ENCODE peak calls at places on chromosomes 2 and 18, in six cellular contexts. Y is GF-D8, D is psoas muscle, V is HS-5, S is EH, P is activated B cell treated with CpG ODN at 0.5 μM for 24 hours. O is an unnamed sample.

GRCh38 chr2:200625317-200625716 is 39.5 kb downstream of the AOX1 start:
- DNase-seq in Y (no peak), D (no peak), V (no peak), S (no peak), P (no peak), O (no peak)

GRCh38 chr2:143473206-143473605 is 344.0 kb downstream of the ARHGAP15 start:
- DNase-seq in Y (no peak), D (no peak), V (peak), S (peak), P (no peak), O (no peak)

GRCh38 chr2:185475868-185476267 is 262.7 kb upstream of the FSIP2 start:
- DNase-seq in Y (no peak), D (no peak), V (no peak), S (no peak), P (no peak), O (no peak)

GRCh38 chr2:6914829-6915228 is 2.4 kb upstream of the RNF144A start:
- DNase-seq in Y (no peak), D (no peak), V (peak), S (no peak), P (no peak), O (no peak)

GRCh38 chr2:20561703-20562454 is 89.0 kb downstream of the HS1BP3 start:
- DNase-seq in Y (no peak), D (no peak), V (peak), S (peak), P (no peak), O (peak)

GRCh38 chr18:58592223-58593214 is 36.4 kb downstream of the ALPK2 start:
- DNase-seq in Y (no peak), D (no peak), V (no peak), S (no peak), P (no peak), O (no peak)

GRCh38 chr2:53829669-53830290 is 30.0 kb downstream of the GPR75 start:
- DNase-seq in Y (no peak), D (no peak), V (no peak), S (no peak), P (no peak), O (no peak)

GRCh38 chr2:119681196-119681867 is 2.3 kb downstream of the TMEM177 start:
- DNase-seq in Y (no peak), D (no peak), V (no peak), S (no peak), P (no peak), O (no peak)

GRCh38 chr2:168357799-168358504 is 98.1 kb upstream of the CERS6 start:
- DNase-seq in Y (no peak), D (no peak), V (no peak), S (no peak), P (no peak), O (no peak)

GRCh38 chr18:52694804-52695203 is 354.8 kb downstream of the DCC start:
- DNase-seq in Y (no peak), D (no peak), V (no peak), S (no peak), P (no peak), O (no peak)

GRCh38 chr2:230758566-230759480 is 46.2 kb downstream of the CAB39 start:
- DNase-seq in Y (peak), D (no peak), V (peak), S (peak), P (no peak), O (no peak)

GRCh38 chr2:208359632-208359986 is 47.0 kb upstream of the PTH2R start:
- DNase-seq in Y (peak), D (peak), V (no peak), S (no peak), P (no peak), O (peak)

GRCh38 chr18:12008181-12008767 is 27.0 kb downstream of the IMPA2 start:
- DNase-seq in Y (no peak), D (no peak), V (no peak), S (no peak), P (no peak), O (no peak)